ENCODE peak calls at places on chromosomes 5 and 9, in nine cellular contexts. N, D, Q, U, J, E, O, M and R are unnamed samples.

GRCh38 chr9:115006660-115007059 is 76.3 kb upstream of the TNFSF8 start:
- DNase-seq in J (peak), O (no peak), Q (no peak), D (no peak), E (no peak), U (no peak), M (no peak), N (no peak), R (no peak)

GRCh38 chr9:71941998-71942567 is 30.6 kb downstream of the C9orf85 start:
- DNase-seq in O (no peak), Q (no peak), N (no peak), M (no peak), D (no peak), U (no peak), E (no peak), J (no peak), R (no peak)

GRCh38 chr5:140240987-140241706 is 61.8 kb downstream of the PFDN1 start:
- DNase-seq in M (peak), U (no peak), D (peak), J (no peak), O (peak), Q (peak), N (peak), E (no peak), R (peak)

GRCh38 chr9:70285981-70286616 is 27.3 kb downstream of the SMC5 start:
- DNase-seq in Q (no peak), N (no peak), J (no peak), E (no peak), O (no peak), D (no peak), M (no peak), U (no peak), R (no peak)

GRCh38 chr9:89234636-89235035 is 56.0 kb upstream of the SHC3 start:
- DNase-seq in O (no peak), N (peak), E (no peak), J (peak), Q (no peak), M (no peak), U (no peak), D (no peak), R (no peak)

GRCh38 chr9:125541840-125542243 is 165.2 kb downstream of the MAPKAP1 start:
- DNase-seq in O (no peak), M (peak), Q (no peak), D (no peak), E (no peak), N (no peak), J (no peak), U (no peak), R (no peak)

GRCh38 chr5:18114161-18114802 is 480.0 kb downstream of the TAF11L14 start:
- DNase-seq in Q (no peak), O (no peak), U (no peak), D (no peak), M (no peak), E (no peak), J (no peak), N (no peak), R (peak)

GRCh38 chr9:88680041-88680440 is 145.1 kb downstream of the NXNL2 start:
- DNase-seq in N (no peak), U (no peak), O (no peak), E (no peak), D (no peak), Q (no peak), M (no peak), J (no peak), R (no peak)